ENCODE peak calls at places on chromosomes 12 and 14, in four cellular contexts. W is bronchial epithelial cell, M is AG10803, Y is stomach. Q is an unnamed sample.

GRCh38 chr12:97109441-97109840 is 202.4 kb downstream of the NEDD1 start:
- DNase-seq in M (no peak), W (peak; percentile 29), Y (no peak), Q (no peak)

GRCh38 chr12:29562167-29562776 is 64.8 kb upstream of the OVCH1 start:
- DNase-seq in W (no peak), M (no peak), Y (no peak), Q (peak; percentile 87)

GRCh38 chr12:80186727-80187217 is 87.4 kb downstream of the OTOGL start:
- DNase-seq in Y (peak; percentile 37), M (peak; percentile 92), W (peak; percentile 90), Q (peak; percentile 86)

GRCh38 chr14:36254020-36254614 is 66.3 kb downstream of the MBIP start:
- DNase-seq in Y (no peak), W (peak; percentile 25), M (peak; percentile 13), Q (no peak)

GRCh38 chr12:120041386-120042231 is 52.6 kb downstream of the BICDL1 start:
- DNase-seq in Y (no peak), M (no peak), W (no peak), Q (no peak)

GRCh38 chr12:107843351-107844311 is 69.1 kb downstream of the ASCL4 start:
- DNase-seq in Y (no peak), M (peak; percentile 11), W (no peak), Q (peak; percentile 3)

GRCh38 chr14:68312884-68313725 is 479.8 kb downstream of the ZFP36L1 start:
- DNase-seq in W (no peak), Y (no peak), M (no peak), Q (no peak)

GRCh38 chr12:55847033-55847432 is 4.3 kb upstream of the MMP19 start:
- DNase-seq in W (peak; percentile 63), M (peak; percentile 81), Y (no peak), Q (peak; percentile 83)

GRCh38 chr12:64824500-64825142 is at the start of gene TBC1D30:
- DNase-seq in M (peak; percentile 17), Y (no peak), W (no peak), Q (no peak)

GRCh38 chr12:95762123-95762785 is 28.3 kb downstream of the NTN4 start:
- DNase-seq in Y (peak; percentile 47), M (no peak), W (no peak), Q (no peak)

GRCh38 chr12:3261782-3262359 is 184.7 kb downstream of the TSPAN9 start:
- DNase-seq in M (no peak), Y (no peak), W (no peak), Q (no peak)

GRCh38 chr14:103870144-103870876 is 22.9 kb upstream of the PPP1R13B start:
- DNase-seq in M (no peak), W (no peak), Y (peak; percentile 66), Q (no peak)

GRCh38 chr14:103867523-103867953 is 20.2 kb upstream of the PPP1R13B start:
- DNase-seq in W (peak; percentile 75), M (no peak), Y (peak; percentile 90), Q (no peak)

GRCh38 chr14:103869406-103870143 is 22.2 kb upstream of the PPP1R13B start:
- DNase-seq in Y (no peak), M (no peak), W (no peak), Q (no peak)

GRCh38 chr14:103867020-103867419 is 19.6 kb upstream of the PPP1R13B start:
- DNase-seq in W (no peak), M (no peak), Y (no peak), Q (no peak)

GRCh38 chr14:103868242-103868897 is 21.0 kb upstream of the PPP1R13B start:
- DNase-seq in Y (no peak), M (no peak), W (peak; percentile 98), Q (no peak)
- H3K4me3 ChIP-seq in Y (no peak overlapping the region), M (no peak overlapping the region), W (no peak overlapping the region), Q (no peak overlapping the region)

GRCh38 chr12:125772403-125772802 is 707.2 kb downstream of the AACS start:
- DNase-seq in W (no peak), M (no peak), Y (no peak), Q (no peak)

GRCh38 chr12:125775507-125775906 is 710.3 kb downstream of the AACS start:
- DNase-seq in W (no peak), Y (no peak), M (no peak), Q (no peak)

GRCh38 chr12:125776212-125776611 is 711.0 kb downstream of the AACS start:
- DNase-seq in M (no peak), Y (no peak), W (no peak), Q (no peak)

DNA sequence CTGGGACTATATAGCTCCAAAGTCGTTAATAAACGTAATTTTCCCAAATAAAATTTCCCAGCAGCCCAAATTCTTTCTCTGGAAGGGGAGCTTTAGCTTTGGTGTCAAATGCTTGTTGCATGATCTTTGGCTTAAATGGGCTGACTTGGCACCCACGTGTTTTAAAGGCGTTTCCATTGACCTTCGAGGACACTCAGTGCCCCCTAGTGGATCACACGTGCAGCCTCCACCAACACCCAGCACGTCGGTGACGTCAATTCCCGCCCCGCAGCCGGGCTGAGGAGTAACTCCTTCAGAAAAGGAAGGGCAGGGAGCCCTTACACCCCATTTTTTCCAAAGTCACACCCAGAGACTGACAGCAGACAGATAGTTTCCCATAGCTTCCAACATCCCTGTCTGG is 707.8 kb downstream of the AACS start:
- DNase-seq in W (no peak), Y (no peak), M (no peak), Q (no peak)
- TF ChIP-seq CTCF in W (no peak), Y (no peak), M (no peak), Q (no peak)

GRCh38 chr12:32505067-32505466 is 105.7 kb downstream of the FGD4 start:
- DNase-seq in W (peak; percentile 22), Y (no peak), M (no peak), Q (no peak)
- H3K4me3 ChIP-seq in W (no peak overlapping the region), Y (peak overlapping the region; percentile 13), M (no peak overlapping the region), Q (no peak overlapping the region)

GRCh38 chr12:15996254-15996653 is 85.1 kb downstream of the DERA start:
- DNase-seq in W (no peak), M (peak; percentile 81), Y (no peak), Q (peak; percentile 64)
- TF ChIP-seq CTCF in W (no peak), M (peak; percentile 33), Y (no peak), Q (no peak)

GRCh38 chr14:32933943-32934890 is 4.5 kb upstream of the NPAS3 start:
- DNase-seq in M (peak; percentile 29), Y (no peak), W (no peak), Q (no peak)
- H3K4me3 ChIP-seq in M (peak overlapping the region; percentile 57), Y (peak overlapping the region; percentile 48), W (no peak overlapping the region), Q (peak overlapping the region; percentile 43)

GRCh38 chr12:77315407-77315806 is 250.0 kb upstream of the E2F7 start:
- DNase-seq in M (no peak), W (no peak), Y (no peak), Q (no peak)
- TF ChIP-seq CTCF in M (no peak), W (no peak), Y (no peak), Q (no peak)

GRCh38 chr12:94263011-94263786 is 114.8 kb downstream of the PLXNC1 start:
- DNase-seq in Y (no peak), M (no peak), W (no peak), Q (no peak)

GRCh38 chr12:94261781-94262180 is 113.4 kb downstream of the PLXNC1 start:
- DNase-seq in W (no peak), M (no peak), Y (no peak), Q (no peak)

GRCh38 chr12:94261119-94261518 is 112.7 kb downstream of the PLXNC1 start:
- DNase-seq in W (no peak), M (no peak), Y (no peak), Q (no peak)

GRCh38 chr12:94263905-94264655 is 115.7 kb downstream of the PLXNC1 start:
- DNase-seq in Y (no peak), M (peak; percentile 58), W (no peak), Q (peak; percentile 32)

DNA sequence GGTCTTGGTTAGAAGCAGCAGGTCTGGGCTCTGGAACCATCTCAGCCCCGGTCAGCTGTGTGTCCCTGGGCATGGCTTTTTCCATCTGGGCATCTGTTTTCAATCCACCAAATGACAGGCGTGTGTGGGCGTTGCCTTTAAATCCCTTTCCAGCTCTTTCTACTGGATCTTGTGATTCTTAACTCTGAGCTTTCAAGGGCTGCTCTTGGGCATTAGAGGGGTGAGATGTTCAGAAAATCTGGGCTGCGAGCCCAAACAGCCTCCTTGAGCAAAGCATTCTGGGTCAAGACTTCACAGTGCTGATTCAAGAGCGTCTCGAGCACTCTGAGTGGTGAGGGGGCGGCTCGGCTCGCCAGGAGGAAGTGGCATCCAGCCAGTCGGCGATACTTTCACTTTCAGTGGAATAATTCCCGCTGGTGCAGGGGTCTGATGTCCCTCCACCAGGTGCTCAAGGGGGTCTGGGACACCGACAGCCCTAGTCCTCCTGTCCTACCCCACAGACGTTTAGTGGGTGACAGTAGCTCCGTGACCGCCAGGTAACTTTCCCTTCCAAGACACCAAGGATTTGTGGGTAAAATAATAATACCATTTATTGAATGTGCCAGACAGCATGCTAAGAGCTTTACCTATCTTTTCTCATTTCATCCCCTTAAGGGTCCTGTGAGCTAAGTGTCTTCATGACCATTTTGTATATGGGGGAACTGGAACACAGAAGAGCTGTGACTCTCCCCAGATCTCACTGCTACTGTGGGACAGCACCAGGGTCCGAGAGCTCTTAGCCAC is 114.0 kb downstream of the PLXNC1 start:
- DNase-seq in M (peak; percentile 93), Y (peak; percentile 68), W (peak; percentile 74), Q (peak; percentile 96)
- H3K4me3 ChIP-seq in M (peak overlapping the region; percentile 68), Y (peak overlapping the region; percentile 49), W (peak overlapping the region; percentile 65), Q (peak overlapping the region; percentile 36)

Q was measured in foreskin fibroblast.